ENCODE peak calls at places on chromosome 3, in six cellular contexts. Z is sigmoid colon, B is HepG2, F is breast epithelium, D is stomach, Y is K562. P is an unnamed sample.

GRCh38 chr3:99817047-99817436 is 620 bp upstream of the CMSS1 start:
- DNase-seq in Z (peak; percentile 66), B (no peak), F (no peak), D (no peak), Y (peak; percentile 32), P (peak; percentile 14)

GRCh38 chr3:172125963-172126403 is 86.6 kb downstream of the FNDC3B start:
- DNase-seq in Z (peak; percentile 93), B (no peak), F (no peak), D (peak; percentile 73), Y (no peak), P (peak; percentile 68)

GRCh38 chr3:123586131-123586530 is 1.3 kb upstream of the HACD2 start:
- DNase-seq in Z (no peak), B (peak; percentile 72), F (no peak), D (peak; percentile 40), Y (peak; percentile 9), P (peak; percentile 60)

GRCh38 chr3:69178838-69179739 is 56.7 kb upstream of the LMOD3 start:
- DNase-seq in Z (no peak), B (peak; percentile 93), F (no peak), D (no peak), Y (no peak), P (no peak)

GRCh38 chr3:114319453-114319852 is 25.6 kb downstream of the TIGIT start:
- DNase-seq in Z (no peak), B (peak; percentile 54), F (no peak), D (no peak), Y (no peak), P (no peak)

GRCh38 chr3:38138347-38139190 is at the start of gene MYD88:
- DNase-seq in Z (peak; percentile 92), B (peak; percentile 63), F (peak; percentile 74), D (peak; percentile 87), Y (peak; percentile 77), P (peak; percentile 92)

GRCh38 chr3:111819912-111820311 is 39.2 kb upstream of the PHLDB2 start:
- DNase-seq in Z (no peak), B (no peak), F (no peak), D (no peak), Y (no peak), P (no peak)

GRCh38 chr3:109804697-109805096 is 467.4 kb upstream of the DPPA4 start:
- DNase-seq in Z (no peak), B (no peak), F (no peak), D (no peak), Y (no peak), P (no peak)

GRCh38 chr3:141114816-141115458 is 63.8 kb downstream of the SPSB4 start:
- DNase-seq in Z (no peak), B (peak; percentile 6), F (no peak), D (no peak), Y (peak; percentile 50), P (no peak)

GRCh38 chr3:69009559-69010410 is 3.7 kb downstream of the EOGT start:
- DNase-seq in Z (no peak), B (no peak), F (no peak), D (no peak), Y (no peak), P (no peak)

GRCh38 chr3:36166477-36166876 is 213.8 kb upstream of the STAC start:
- DNase-seq in Z (no peak), B (no peak), F (no peak), D (no peak), Y (no peak), P (no peak)

GRCh38 chr3:149095487-149095886 is 9.2 kb upstream of the HLTF start:
- DNase-seq in Z (no peak), B (no peak), F (no peak), D (no peak), Y (no peak), P (no peak)

GRCh38 chr3:15606434-15606891 is 4.9 kb downstream of the BTD start:
- DNase-seq in Z (no peak), B (peak; percentile 92), F (no peak), D (no peak), Y (no peak), P (peak; percentile 47)

GRCh38 chr3:105752791-105753415 is 115.9 kb downstream of the CBLB start:
- DNase-seq in Z (no peak), B (no peak), F (no peak), D (no peak), Y (no peak), P (peak; percentile 27)

GRCh38 chr3:63940389-63940757 is 28.2 kb upstream of the SCAANT1 start:
- DNase-seq in Z (no peak), B (no peak), F (no peak), D (no peak), Y (no peak), P (no peak)

GRCh38 chr3:63934041-63934440 is 21.9 kb upstream of the SCAANT1 start:
- DNase-seq in Z (no peak), B (no peak), F (no peak), D (no peak), Y (no peak), P (no peak)

GRCh38 chr3:63937661-63938651 is 25.8 kb upstream of the SCAANT1 start:
- DNase-seq in Z (no peak), B (peak; percentile 15), F (no peak), D (peak; percentile 36), Y (no peak), P (peak; percentile 30)

GRCh38 chr3:63934484-63934883 is 22.3 kb upstream of the SCAANT1 start:
- DNase-seq in Z (no peak), B (no peak), F (no peak), D (no peak), Y (no peak), P (no peak)

GRCh38 chr3:63936929-63937328 is 24.7 kb upstream of the SCAANT1 start:
- DNase-seq in Z (no peak), B (no peak), F (no peak), D (no peak), Y (no peak), P (no peak)
- H3K27ac ChIP-seq in Z (no peak overlapping the region), B (no peak overlapping the region), F (no peak overlapping the region), D (no peak overlapping the region), Y (no peak overlapping the region), P (peak overlapping the region; percentile 39)

GRCh38 chr3:53161345-53161819 is 373 bp downstream of the PRKCD start:
- DNase-seq in Z (peak; percentile 73), B (no peak), F (no peak), D (no peak), Y (no peak), P (peak; percentile 57)
- TF ChIP-seq POLR2AphosphoS5 in Z (no peak), B (no peak), F (no peak), D (no peak), Y (no peak), P (no peak)

GRCh38 chr3:133476971-133477375 is 77.1 kb downstream of the BFSP2 start:
- DNase-seq in Z (no peak), B (no peak), F (no peak), D (no peak), Y (no peak), P (no peak)
- H3K27ac ChIP-seq in Z (no peak overlapping the region), B (no peak overlapping the region), F (no peak overlapping the region), D (no peak overlapping the region), Y (no peak overlapping the region), P (peak overlapping the region; percentile 12)

GRCh38 chr3:58143417-58144055 is 67.2 kb downstream of the DNASE1L3 start:
- DNase-seq in Z (no peak), B (peak; percentile 35), F (no peak), D (no peak), Y (no peak), P (no peak)
- TF ChIP-seq POLR2AphosphoS5 in Z (no peak), B (no peak), F (no peak), D (no peak), Y (no peak), P (no peak)

DNA sequence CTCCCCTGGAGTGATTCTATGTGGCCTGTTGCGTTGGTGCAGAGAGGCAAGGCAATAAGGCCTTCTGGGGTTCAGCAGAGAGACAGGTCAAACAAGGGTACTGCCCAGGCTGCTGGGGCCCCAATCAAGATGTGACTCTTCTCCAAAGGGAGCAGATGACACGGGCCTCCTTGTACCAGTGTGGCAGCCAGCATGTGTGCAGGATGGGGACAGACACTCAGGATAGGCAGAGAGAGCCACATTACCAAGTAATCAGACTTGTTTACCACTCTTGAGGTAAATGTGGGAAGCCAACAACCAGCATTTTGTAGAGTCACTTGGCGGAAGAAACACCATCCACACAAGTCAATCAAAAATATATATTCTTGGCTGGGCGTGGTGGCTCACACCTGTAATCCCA is 95.3 kb upstream of the DLG1 start:
- DNase-seq in Z (no peak), B (no peak), F (no peak), D (no peak), Y (no peak), P (no peak)
- H3K27ac ChIP-seq in Z (no peak overlapping the region), B (no peak overlapping the region), F (peak overlapping the region; percentile 90), D (no peak overlapping the region), Y (no peak overlapping the region), P (no peak overlapping the region)